ENCODE peak calls at places on chromosomes 16 and 17, in seven cellular contexts. One of them, this sample, is unnamed.

GRCh38 chr17:75473246-75473645 is 16.8 kb downstream of the TMEM94 start:
- DNase-seq in CD4-positive, CD25-positive, alpha-beta regulatory T cell: no peak
- DNase-seq in fibroblast of pulmonary artery: peak
- DNase-seq in aorta: no peak
- DNase-seq in Peyer's patch: no peak
- DNase-seq in lower lobe of right lung: no peak
- DNase-seq in ovary: no peak
- DNase-seq in this sample: no peak

GRCh38 chr17:42521666-42522262 is 14.3 kb upstream of the NAGLU start:
- DNase-seq in aorta: peak
- DNase-seq in CD4-positive, CD25-positive, alpha-beta regulatory T cell: no peak
- DNase-seq in Peyer's patch: no peak
- DNase-seq in ovary: peak
- DNase-seq in lower lobe of right lung: no peak
- DNase-seq in fibroblast of pulmonary artery: no peak
- DNase-seq in this sample: no peak

GRCh38 chr17:56114469-56114868 is 38.8 kb upstream of the ANKFN1 start:
- DNase-seq in ovary: no peak
- DNase-seq in CD4-positive, CD25-positive, alpha-beta regulatory T cell: no peak
- DNase-seq in lower lobe of right lung: no peak
- DNase-seq in aorta: no peak
- DNase-seq in fibroblast of pulmonary artery: no peak
- DNase-seq in Peyer's patch: no peak
- DNase-seq in this sample: no peak

GRCh38 chr17:4591529-4591928 is 7.2 kb downstream of the SMTNL2 start:
- DNase-seq in lower lobe of right lung: no peak
- DNase-seq in fibroblast of pulmonary artery: peak
- DNase-seq in ovary: peak
- DNase-seq in aorta: no peak
- DNase-seq in CD4-positive, CD25-positive, alpha-beta regulatory T cell: no peak
- DNase-seq in Peyer's patch: no peak
- DNase-seq in this sample: no peak

GRCh38 chr16:83579431-83579830 is 228.3 kb upstream of the HSBP1 start:
- DNase-seq in Peyer's patch: no peak
- DNase-seq in fibroblast of pulmonary artery: no peak
- DNase-seq in CD4-positive, CD25-positive, alpha-beta regulatory T cell: no peak
- DNase-seq in lower lobe of right lung: no peak
- DNase-seq in aorta: no peak
- DNase-seq in ovary: no peak
- DNase-seq in this sample: no peak

GRCh38 chr16:53999841-54000240 is 286.7 kb downstream of the IRX3 start:
- DNase-seq in lower lobe of right lung: no peak
- DNase-seq in fibroblast of pulmonary artery: no peak
- DNase-seq in CD4-positive, CD25-positive, alpha-beta regulatory T cell: no peak
- DNase-seq in ovary: no peak
- DNase-seq in aorta: no peak
- DNase-seq in Peyer's patch: no peak
- DNase-seq in this sample: no peak

GRCh38 chr17:66115246-66115645 is 76.7 kb downstream of the CEP112 start:
- DNase-seq in Peyer's patch: no peak
- DNase-seq in fibroblast of pulmonary artery: peak
- DNase-seq in CD4-positive, CD25-positive, alpha-beta regulatory T cell: no peak
- DNase-seq in lower lobe of right lung: no peak
- DNase-seq in ovary: no peak
- DNase-seq in aorta: no peak
- DNase-seq in this sample: no peak

GRCh38 chr16:55567382-55567781 is 898 bp downstream of the CAPNS2 start:
- DNase-seq in Peyer's patch: no peak
- DNase-seq in aorta: no peak
- DNase-seq in fibroblast of pulmonary artery: peak
- DNase-seq in CD4-positive, CD25-positive, alpha-beta regulatory T cell: no peak
- DNase-seq in ovary: no peak
- DNase-seq in lower lobe of right lung: no peak
- DNase-seq in this sample: no peak

GRCh38 chr17:1221209-1221608 is 41.4 kb upstream of the ABR start:
- DNase-seq in CD4-positive, CD25-positive, alpha-beta regulatory T cell: no peak
- DNase-seq in Peyer's patch: no peak
- DNase-seq in fibroblast of pulmonary artery: no peak
- DNase-seq in aorta: no peak
- DNase-seq in lower lobe of right lung: no peak
- DNase-seq in ovary: no peak
- DNase-seq in this sample: no peak

GRCh38 chr16:89189358-89190025 is 10.8 kb downstream of the SLC22A31 start:
- DNase-seq in fibroblast of pulmonary artery: no peak
- DNase-seq in ovary: no peak
- DNase-seq in CD4-positive, CD25-positive, alpha-beta regulatory T cell: no peak
- DNase-seq in Peyer's patch: no peak
- DNase-seq in lower lobe of right lung: peak
- DNase-seq in aorta: no peak
- DNase-seq in this sample: no peak

GRCh38 chr17:76537578-76538280 is at the start of gene CYGB:
- DNase-seq in fibroblast of pulmonary artery: peak
- DNase-seq in CD4-positive, CD25-positive, alpha-beta regulatory T cell: no peak
- DNase-seq in lower lobe of right lung: peak
- DNase-seq in ovary: peak
- DNase-seq in aorta: peak
- DNase-seq in Peyer's patch: no peak
- DNase-seq in this sample: no peak

GRCh38 chr17:74738051-74738996 is 1.3 kb downstream of the RAB37 start:
- DNase-seq in ovary: no peak
- DNase-seq in lower lobe of right lung: no peak
- DNase-seq in fibroblast of pulmonary artery: peak
- DNase-seq in aorta: no peak
- DNase-seq in Peyer's patch: peak
- DNase-seq in CD4-positive, CD25-positive, alpha-beta regulatory T cell: peak
- DNase-seq in this sample: no peak

GRCh38 chr17:77366558-77367245 is 225.9 kb downstream of the SEC14L1 start:
- DNase-seq in lower lobe of right lung: no peak
- DNase-seq in ovary: peak
- DNase-seq in Peyer's patch: no peak
- DNase-seq in CD4-positive, CD25-positive, alpha-beta regulatory T cell: no peak
- DNase-seq in fibroblast of pulmonary artery: peak
- DNase-seq in aorta: peak
- DNase-seq in this sample: no peak

GRCh38 chr17:17414316-17414937 is 62.4 kb upstream of the MED9 start:
- DNase-seq in CD4-positive, CD25-positive, alpha-beta regulatory T cell: no peak
- DNase-seq in Peyer's patch: no peak
- DNase-seq in ovary: peak
- DNase-seq in fibroblast of pulmonary artery: peak
- DNase-seq in lower lobe of right lung: no peak
- DNase-seq in aorta: no peak
- DNase-seq in this sample: no peak

GRCh38 chr17:79890706-79891105 is 51.5 kb upstream of the CBX4 start:
- DNase-seq in ovary: peak
- DNase-seq in fibroblast of pulmonary artery: no peak
- DNase-seq in Peyer's patch: no peak
- DNase-seq in lower lobe of right lung: no peak
- DNase-seq in CD4-positive, CD25-positive, alpha-beta regulatory T cell: no peak
- DNase-seq in aorta: peak
- DNase-seq in this sample: no peak

GRCh38 chr17:5705876-5706420 is 121.6 kb upstream of the NLRP1 start:
- DNase-seq in lower lobe of right lung: no peak
- DNase-seq in fibroblast of pulmonary artery: no peak
- DNase-seq in ovary: no peak
- DNase-seq in aorta: no peak
- DNase-seq in CD4-positive, CD25-positive, alpha-beta regulatory T cell: no peak
- DNase-seq in Peyer's patch: no peak
- DNase-seq in this sample: no peak

DNA sequence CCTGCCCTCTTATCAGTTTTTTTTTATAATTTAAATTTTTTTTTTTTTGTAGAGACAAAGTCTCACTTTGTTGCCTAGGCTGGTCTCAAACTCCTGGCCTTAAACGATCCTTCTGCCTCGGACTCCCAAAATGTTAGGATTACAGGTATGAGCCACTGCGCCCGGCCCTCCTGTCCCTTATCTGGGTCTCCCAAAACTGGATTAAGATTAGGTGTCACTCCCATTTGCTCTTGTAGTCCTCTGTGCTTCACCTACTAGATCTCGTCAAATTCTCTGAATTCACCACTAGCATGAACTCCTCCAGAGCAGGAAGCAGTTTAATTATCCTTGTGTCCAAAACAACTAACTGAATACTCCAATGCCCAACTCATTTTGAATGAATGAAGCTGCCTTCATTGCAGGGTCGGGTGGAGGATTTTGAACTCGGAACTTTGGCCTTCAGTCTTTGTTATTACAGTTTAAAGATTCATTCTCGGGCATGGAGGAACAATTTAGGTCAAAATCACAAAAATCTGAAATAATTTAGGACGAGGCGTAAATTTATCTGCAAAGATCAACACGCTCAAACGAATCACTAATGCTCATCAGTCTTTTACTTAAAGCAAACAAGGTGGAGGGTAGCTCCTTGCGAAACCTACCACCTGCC is 802 bp upstream of the ATXN2L start:
- DNase-seq in lower lobe of right lung: no peak
- DNase-seq in ovary: no peak
- DNase-seq in CD4-positive, CD25-positive, alpha-beta regulatory T cell: no peak
- DNase-seq in fibroblast of pulmonary artery: no peak
- DNase-seq in Peyer's patch: no peak
- DNase-seq in aorta: peak
- DNase-seq in this sample: no peak
- H3K4me3 ChIP-seq in lower lobe of right lung: peak
- H3K4me3 ChIP-seq in ovary: peak
- H3K4me3 ChIP-seq in CD4-positive, CD25-positive, alpha-beta regulatory T cell: peak
- H3K4me3 ChIP-seq in fibroblast of pulmonary artery: peak
- H3K4me3 ChIP-seq in Peyer's patch: peak
- H3K4me3 ChIP-seq in aorta: peak
- H3K4me3 ChIP-seq in this sample: peak

DNA sequence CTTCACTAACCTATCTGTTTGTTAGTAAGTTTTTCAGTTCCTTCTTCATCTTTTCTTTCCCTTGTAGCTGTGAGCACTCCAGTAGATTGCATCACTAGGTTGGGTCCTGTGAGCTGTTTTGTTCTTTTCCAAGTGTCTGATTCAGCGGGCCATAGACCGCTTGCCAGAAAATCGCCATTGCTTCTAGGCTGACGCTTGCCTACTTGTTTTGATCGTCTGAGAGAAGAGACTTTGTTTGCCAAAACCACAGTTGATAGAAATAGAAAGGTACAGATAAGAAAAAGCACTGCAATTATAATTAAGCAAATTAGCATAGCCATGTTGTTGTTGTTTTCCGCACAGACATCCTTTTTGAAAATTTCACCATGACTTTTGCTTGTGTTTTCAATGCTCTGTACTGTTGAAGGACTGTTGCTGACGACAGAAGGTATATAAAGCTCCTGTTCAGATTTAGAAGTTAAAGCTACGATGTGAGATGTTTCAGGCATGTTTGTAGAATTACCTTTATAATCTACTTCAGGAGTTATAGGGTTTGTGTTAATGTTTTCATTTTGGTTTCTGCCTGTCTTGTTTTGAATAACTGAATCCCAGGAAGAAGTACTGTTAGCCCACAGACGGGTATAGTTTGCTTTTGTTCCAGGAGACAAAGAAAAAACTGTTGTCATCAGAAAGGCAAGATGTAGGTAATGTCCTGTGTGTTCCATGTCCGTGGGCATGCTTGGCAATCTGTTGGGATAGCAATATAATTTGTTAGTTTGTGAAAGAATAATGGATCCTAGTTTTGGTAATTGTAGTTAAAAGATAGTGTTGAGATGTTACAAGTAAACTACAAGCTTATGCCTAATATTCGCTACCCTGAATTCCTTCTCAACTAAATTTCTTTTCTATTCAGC is 2.9 kb downstream of the EVI2A start:
- DNase-seq in fibroblast of pulmonary artery: peak
- DNase-seq in aorta: no peak
- DNase-seq in CD4-positive, CD25-positive, alpha-beta regulatory T cell: peak
- DNase-seq in ovary: peak
- DNase-seq in lower lobe of right lung: no peak
- DNase-seq in Peyer's patch: no peak
- DNase-seq in this sample: no peak
- H3K4me3 ChIP-seq in fibroblast of pulmonary artery: no peak
- H3K4me3 ChIP-seq in aorta: no peak
- H3K4me3 ChIP-seq in CD4-positive, CD25-positive, alpha-beta regulatory T cell: peak
- H3K4me3 ChIP-seq in ovary: peak
- H3K4me3 ChIP-seq in lower lobe of right lung: peak
- H3K4me3 ChIP-seq in Peyer's patch: peak
- H3K4me3 ChIP-seq in this sample: no peak

GRCh38 chr16:3281222-3281621 is 2.1 kb upstream of the ZNF263 start:
- DNase-seq in aorta: no peak
- DNase-seq in Peyer's patch: no peak
- DNase-seq in fibroblast of pulmonary artery: no peak
- DNase-seq in CD4-positive, CD25-positive, alpha-beta regulatory T cell: no peak
- DNase-seq in lower lobe of right lung: no peak
- DNase-seq in ovary: no peak
- DNase-seq in this sample: no peak

GRCh38 chr16:3282747-3283524 is at the start of gene ZNF263:
- DNase-seq in Peyer's patch: peak
- DNase-seq in lower lobe of right lung: peak
- DNase-seq in CD4-positive, CD25-positive, alpha-beta regulatory T cell: peak
- DNase-seq in aorta: peak
- DNase-seq in fibroblast of pulmonary artery: peak
- DNase-seq in ovary: peak
- DNase-seq in this sample: peak

GRCh38 chr16:3282103-3282746 is 1.1 kb upstream of the ZNF263 start:
- DNase-seq in lower lobe of right lung: no peak
- DNase-seq in Peyer's patch: no peak
- DNase-seq in fibroblast of pulmonary artery: no peak
- DNase-seq in aorta: no peak
- DNase-seq in CD4-positive, CD25-positive, alpha-beta regulatory T cell: no peak
- DNase-seq in ovary: no peak
- DNase-seq in this sample: no peak

GRCh38 chr16:3283525-3284447 is 495 bp downstream of the ZNF263 start:
- DNase-seq in Peyer's patch: no peak
- DNase-seq in fibroblast of pulmonary artery: peak
- DNase-seq in CD4-positive, CD25-positive, alpha-beta regulatory T cell: no peak
- DNase-seq in lower lobe of right lung: no peak
- DNase-seq in ovary: peak
- DNase-seq in aorta: peak
- DNase-seq in this sample: no peak

GRCh38 chr16:3285131-3285530 is 1.8 kb downstream of the ZNF263 start:
- DNase-seq in CD4-positive, CD25-positive, alpha-beta regulatory T cell: no peak
- DNase-seq in aorta: no peak
- DNase-seq in ovary: no peak
- DNase-seq in lower lobe of right lung: no peak
- DNase-seq in fibroblast of pulmonary artery: no peak
- DNase-seq in Peyer's patch: no peak
- DNase-seq in this sample: no peak
- H3K4me3 ChIP-seq in CD4-positive, CD25-positive, alpha-beta regulatory T cell: peak
- H3K4me3 ChIP-seq in aorta: no peak
- H3K4me3 ChIP-seq in ovary: no peak
- H3K4me3 ChIP-seq in lower lobe of right lung: peak
- H3K4me3 ChIP-seq in fibroblast of pulmonary artery: peak
- H3K4me3 ChIP-seq in Peyer's patch: no peak
- H3K4me3 ChIP-seq in this sample: peak

DNA sequence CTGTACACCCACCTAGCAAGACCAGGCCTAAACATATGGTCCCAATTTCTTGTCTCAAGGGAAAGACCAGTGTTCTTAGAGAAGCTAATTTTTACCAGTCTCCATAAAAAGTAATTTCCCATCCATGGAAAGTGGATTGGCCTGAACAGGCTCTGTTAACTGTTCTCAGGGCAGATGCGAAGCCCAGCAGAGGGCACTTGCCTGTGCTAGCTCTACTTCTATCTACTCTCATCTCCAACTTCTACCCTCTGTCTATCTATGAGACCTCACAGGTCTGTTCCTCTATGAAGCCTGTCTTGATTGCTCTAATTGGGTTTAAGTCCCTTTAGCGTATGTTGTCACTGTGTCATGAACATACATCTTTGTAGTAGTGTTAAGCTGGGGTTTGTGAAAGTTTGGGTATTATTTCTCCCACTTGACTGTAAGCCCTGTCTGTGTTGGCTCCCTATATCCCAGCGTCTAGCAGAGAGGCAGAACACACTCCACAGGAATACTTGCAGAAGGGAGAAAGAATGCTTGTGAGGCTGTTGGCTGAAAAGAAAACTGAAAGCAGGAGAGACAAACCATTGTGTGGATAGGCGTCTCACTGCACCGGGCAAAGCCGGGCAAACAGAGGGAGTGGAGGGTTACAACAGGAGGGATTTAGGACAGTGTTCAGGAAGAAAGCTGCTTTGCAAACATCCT is 167.2 kb upstream of the MAF start:
- DNase-seq in lower lobe of right lung: no peak
- DNase-seq in ovary: no peak
- DNase-seq in fibroblast of pulmonary artery: peak
- DNase-seq in Peyer's patch: peak
- DNase-seq in CD4-positive, CD25-positive, alpha-beta regulatory T cell: no peak
- DNase-seq in aorta: no peak
- DNase-seq in this sample: no peak
- H3K4me3 ChIP-seq in lower lobe of right lung: peak
- H3K4me3 ChIP-seq in ovary: peak
- H3K4me3 ChIP-seq in fibroblast of pulmonary artery: peak
- H3K4me3 ChIP-seq in Peyer's patch: no peak
- H3K4me3 ChIP-seq in CD4-positive, CD25-positive, alpha-beta regulatory T cell: no peak
- H3K4me3 ChIP-seq in aorta: peak
- H3K4me3 ChIP-seq in this sample: no peak